ENCODE peak calls at places on chromosomes 7 and 10, in eight cellular contexts. Z is adrenal gland, X is A549, L is ovary, G is heart left ventricle, I is endothelial cell of umbilical vein, J is esophagus squamous epithelium, M is prostate gland. C is an unnamed sample.
A peak's percentile ranks its signal among the peaks of the same experiment; 100 is the strongest.

GRCh38 chr7:2710256-2710655 is 22.3 kb downstream of the AMZ1 start:
- DNase-seq in L (no peak), Z (no peak), M (no peak), J (no peak), I (no peak), G (no peak), X (no peak), C (no peak)

GRCh38 chr10:31318854-31319601 is at the start of gene ZEB1:
- DNase-seq in Z (peak; percentile 95), I (peak; percentile 79), L (peak; percentile 95), J (peak; percentile 78), X (peak; percentile 67), M (peak; percentile 90), G (peak; percentile 95), C (peak; percentile 86)

GRCh38 chr10:12907651-12908050 is 93.9 kb downstream of the CCDC3 start:
- DNase-seq in J (no peak), M (no peak), Z (no peak), I (peak; percentile 13), L (no peak), G (no peak), X (no peak), C (no peak)

GRCh38 chr7:138030679-138031351 is 28.9 kb upstream of the CREB3L2 start:
- DNase-seq in Z (no peak), X (no peak), L (no peak), J (no peak), M (no peak), G (no peak), I (no peak), C (no peak)

GRCh38 chr10:44696496-44696895 is 214.6 kb upstream of the TMEM72 start:
- DNase-seq in M (no peak), X (no peak), G (no peak), Z (no peak), J (no peak), L (no peak), I (no peak), C (peak; percentile 49)

GRCh38 chr7:141287936-141288335 is 214.1 kb downstream of the TMEM178B start:
- DNase-seq in Z (no peak), I (no peak), G (no peak), M (no peak), L (no peak), J (no peak), X (no peak), C (no peak)

GRCh38 chr10:3239066-3239919 is 66.7 kb upstream of the PITRM1 start:
- DNase-seq in M (peak; percentile 61), I (peak; percentile 78), X (peak; percentile 57), J (no peak), Z (peak; percentile 84), L (peak; percentile 71), G (peak; percentile 74), C (peak; percentile 76)

GRCh38 chr7:30852360-30852709 is 59.3 kb upstream of the AQP1 start:
- DNase-seq in X (no peak), G (no peak), M (no peak), J (no peak), I (no peak), Z (no peak), L (no peak), C (no peak)

GRCh38 chr7:821688-822087 is 10.6 kb upstream of the SUN1 start:
- DNase-seq in Z (no peak), M (no peak), G (peak; percentile 50), J (no peak), I (no peak), X (no peak), L (peak; percentile 22), C (no peak)

GRCh38 chr10:79243211-79244067 is 103.8 kb upstream of the PPIF start:
- DNase-seq in G (peak; percentile 66), L (peak; percentile 60), J (no peak), X (no peak), I (peak; percentile 44), Z (peak; percentile 83), M (no peak), C (no peak)

GRCh38 chr10:79242620-79243152 is 104.6 kb upstream of the PPIF start:
- DNase-seq in M (no peak), J (no peak), G (peak; percentile 73), X (no peak), I (peak; percentile 71), L (peak; percentile 75), Z (peak; percentile 87), C (peak; percentile 71)

GRCh38 chr10:79241629-79241989 is 105.7 kb upstream of the PPIF start:
- DNase-seq in X (no peak), I (peak; percentile 36), L (no peak), Z (no peak), J (no peak), M (no peak), G (no peak), C (no peak)

GRCh38 chr10:79244068-79244442 is 103.2 kb upstream of the PPIF start:
- DNase-seq in Z (no peak), L (no peak), M (no peak), G (no peak), X (no peak), J (no peak), I (peak; percentile 32), C (no peak)

DNA sequence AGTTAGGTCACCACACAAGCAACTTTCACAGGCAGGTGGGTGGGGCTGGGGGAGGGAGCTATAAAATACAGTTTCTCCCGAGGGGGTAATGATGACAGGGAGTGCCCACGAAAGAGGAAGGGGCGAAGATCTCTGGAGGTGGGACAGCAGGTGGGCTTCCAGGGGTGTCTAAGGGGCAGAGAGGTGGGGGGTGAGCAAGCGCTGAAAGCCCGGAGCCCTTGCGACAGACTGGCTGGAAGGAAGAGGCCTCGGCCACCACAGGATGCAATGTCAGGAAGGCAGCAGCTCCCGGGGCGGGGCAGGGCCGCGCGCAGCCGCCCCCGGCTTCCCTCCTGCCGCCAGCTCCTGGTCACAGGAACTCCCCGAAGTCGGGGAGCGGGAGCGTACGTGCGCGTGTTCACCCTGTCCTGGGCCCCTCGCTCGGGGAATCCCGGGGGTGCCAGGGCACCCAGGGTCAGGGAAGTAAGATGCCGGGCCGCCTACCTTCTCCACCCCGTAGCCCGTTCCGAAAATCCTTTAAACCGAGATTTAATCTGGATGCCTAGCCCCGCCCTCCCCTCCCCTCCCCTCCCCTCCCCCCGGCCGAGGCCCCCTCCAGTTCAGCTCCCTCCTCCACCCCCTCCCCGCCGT is 105.2 kb upstream of the PPIF start:
- DNase-seq in X (no peak), J (no peak), G (peak; percentile 87), Z (peak; percentile 88), L (peak; percentile 67), I (peak; percentile 51), M (peak; percentile 44), C (peak; percentile 62)
- H3K27ac ChIP-seq in X (no peak overlapping the region), J (peak overlapping the region; percentile 71), G (peak overlapping the region; percentile 84), Z (peak overlapping the region; percentile 66), L (peak overlapping the region; percentile 42), I (peak overlapping the region; percentile 49), M (peak overlapping the region; percentile 57), C (peak overlapping the region; percentile 86)

DNA sequence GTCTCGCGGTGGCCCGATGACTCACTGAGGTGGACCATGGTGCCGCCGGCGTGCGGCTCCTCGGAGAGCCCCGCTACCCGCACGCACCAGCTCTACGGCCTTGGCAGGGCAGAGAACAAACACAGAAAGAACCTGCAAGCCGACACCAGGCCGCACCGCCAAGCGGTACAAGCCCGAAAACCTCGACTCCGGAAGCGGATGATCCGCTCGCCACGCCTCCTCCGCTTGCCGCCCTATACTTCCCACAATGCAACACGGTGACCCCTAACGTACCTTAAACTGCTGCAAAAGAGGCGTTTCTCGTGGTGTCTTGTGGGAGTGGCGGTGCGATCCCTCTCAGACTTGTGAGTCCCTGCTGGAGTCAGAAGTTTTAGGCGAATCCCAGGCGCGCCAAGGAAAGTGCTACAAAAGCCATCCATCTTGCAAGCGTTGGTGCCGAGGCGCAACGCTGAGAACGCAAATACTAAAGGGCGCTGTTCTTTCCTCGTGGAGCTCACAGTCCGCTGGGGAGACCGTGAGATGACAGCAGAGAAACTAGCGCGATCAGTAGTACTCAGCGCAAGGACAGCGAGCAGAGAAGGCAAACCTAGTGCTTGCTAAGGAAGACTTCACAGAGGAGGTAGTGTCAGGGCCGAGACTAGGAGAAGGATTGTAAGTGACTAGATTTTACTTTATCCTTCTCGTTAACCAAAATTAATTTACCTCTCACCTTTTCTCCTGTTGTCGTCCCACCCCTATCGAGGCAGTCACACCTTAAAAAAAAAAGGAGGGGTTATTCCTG is at the start of gene MRPS16:
- DNase-seq in L (peak; percentile 91), I (peak; percentile 97), J (peak; percentile 69), Z (peak; percentile 98), M (peak; percentile 95), X (peak; percentile 96), G (peak; percentile 95), C (peak; percentile 95)
- TF ChIP-seq POLR2A in L (peak; percentile 68), I (peak; percentile 88), J (no peak), Z (peak; percentile 41), M (peak; percentile 76), X (peak; percentile 72), G (no peak), C (peak; percentile 41)

GRCh38 chr10:120630266-120630665 is 173.2 kb downstream of the PLPP4 start:
- DNase-seq in I (no peak), Z (no peak), M (no peak), L (no peak), G (no peak), X (no peak), J (no peak), C (no peak)

GRCh38 chr10:120632047-120632446 is 175.0 kb downstream of the PLPP4 start:
- DNase-seq in X (no peak), M (no peak), G (no peak), Z (no peak), J (no peak), I (peak; percentile 70), L (no peak), C (no peak)

GRCh38 chr10:120632936-120633335 is 175.9 kb downstream of the PLPP4 start:
- DNase-seq in L (no peak), I (peak; percentile 62), M (no peak), Z (no peak), J (no peak), X (no peak), G (no peak), C (no peak)

GRCh38 chr10:120634629-120635028 is 177.6 kb downstream of the PLPP4 start:
- DNase-seq in M (no peak), L (no peak), J (no peak), G (no peak), X (no peak), I (no peak), Z (no peak), C (no peak)
- TF ChIP-seq CTCF in M (no peak), L (no peak), J (no peak), G (no peak), X (no peak), I (no peak), Z (no peak), C (no peak)

GRCh38 chr10:86962136-86962980 is 4.0 kb downstream of the SNCG start:
- DNase-seq in M (no peak), Z (peak; percentile 43), G (peak; percentile 9), L (no peak), I (no peak), X (no peak), J (no peak), C (peak; percentile 8)

GRCh38 chr10:86964061-86964846 is 4.0 kb upstream of the ADIRF start:
- DNase-seq in J (no peak), L (no peak), Z (peak; percentile 55), X (no peak), G (peak; percentile 26), M (no peak), I (no peak), C (no peak)

GRCh38 chr10:86962981-86963310 is 4.5 kb downstream of the SNCG start:
- DNase-seq in J (no peak), G (peak; percentile 12), L (no peak), M (no peak), X (no peak), I (no peak), Z (peak; percentile 46), C (no peak)

GRCh38 chr10:86964847-86965190 is 3.5 kb upstream of the ADIRF start:
- DNase-seq in G (peak; percentile 13), J (no peak), L (no peak), I (no peak), X (no peak), M (no peak), Z (peak; percentile 51), C (no peak)

GRCh38 chr10:86963341-86963919 is 4.9 kb upstream of the ADIRF start:
- DNase-seq in X (no peak), J (no peak), I (no peak), G (peak; percentile 15), M (no peak), Z (peak; percentile 47), L (no peak), C (peak; percentile 17)
- H3K27ac ChIP-seq in X (no peak overlapping the region), J (peak overlapping the region; percentile 54), I (no peak overlapping the region), G (no peak overlapping the region), M (no peak overlapping the region), Z (no peak overlapping the region), L (no peak overlapping the region), C (no peak overlapping the region)

C was measured in uterus.